ENCODE peak calls at places on chromosomes 4 and X, in seven cellular contexts. M, G, R, U, Y, K and C are unnamed samples.
A peak's percentile ranks its signal among the peaks of the same experiment; 100 is the strongest.

GRCh38 chrX:20968996-20969395 is 405.2 kb upstream of the CNKSR2 start:
- DNase-seq in M (no peak), G (no peak), R (no peak), U (no peak), Y (no peak), K (no peak), C (peak; percentile 12)

GRCh38 chr4:88880501-88881226 is 176.3 kb downstream of the FAM13A start:
- DNase-seq in M (no peak), G (no peak), R (no peak), U (no peak), Y (no peak), K (no peak), C (no peak)

GRCh38 chrX:78624884-78625283 is 34.2 kb downstream of the RTL3 start:
- DNase-seq in M (no peak), G (no peak), R (no peak), U (no peak), Y (no peak), K (no peak), C (no peak)

GRCh38 chr4:22237155-22237751 is 278.6 kb downstream of the ADGRA3 start:
- DNase-seq in M (peak; percentile 86), G (peak; percentile 4), R (no peak), U (no peak), Y (no peak), K (no peak), C (no peak)

GRCh38 chr4:100113732-100114131 is 76.5 kb downstream of the DDIT4L start:
- DNase-seq in M (no peak), G (no peak), R (no peak), U (no peak), Y (no peak), K (no peak), C (no peak)

GRCh38 chr4:13535118-13535517 is 9.2 kb downstream of the NKX3-2 start:
- DNase-seq in M (no peak), G (no peak), R (no peak), U (no peak), Y (no peak), K (no peak), C (no peak)

GRCh38 chrX:47209508-47210238 is 8.8 kb upstream of the CDK16 start:
- DNase-seq in M (no peak), G (no peak), R (no peak), U (no peak), Y (no peak), K (no peak), C (no peak)

GRCh38 chrX:95318882-95319281 is 1365.8 kb upstream of the DIAPH2 start:
- DNase-seq in M (peak; percentile 62), G (no peak), R (no peak), U (peak; percentile 1), Y (no peak), K (no peak), C (no peak)

GRCh38 chrX:30864383-30864785 is 24.7 kb downstream of the TAB3 start:
- DNase-seq in M (no peak), G (peak; percentile 3), R (no peak), U (no peak), Y (no peak), K (no peak), C (no peak)

GRCh38 chr4:6324999-6325790 is 55.5 kb downstream of the WFS1 start:
- DNase-seq in M (no peak), G (no peak), R (peak; percentile 14), U (no peak), Y (no peak), K (no peak), C (no peak)

GRCh38 chr4:186792994-186793393 is 69.3 kb upstream of the FAT1 start:
- DNase-seq in M (no peak), G (peak; percentile 94), R (no peak), U (no peak), Y (no peak), K (no peak), C (no peak)

GRCh38 chr4:39655206-39655605 is 16.5 kb upstream of the SMIM14 start:
- DNase-seq in M (no peak), G (peak; percentile 66), R (no peak), U (no peak), Y (no peak), K (no peak), C (no peak)

GRCh38 chr4:44738615-44739014 is 12.3 kb upstream of the GNPDA2 start:
- DNase-seq in M (no peak), G (peak; percentile 6), R (no peak), U (peak; percentile 40), Y (peak; percentile 5), K (peak; percentile 10), C (no peak)

GRCh38 chr4:119665718-119666117 is 37.1 kb upstream of the PDE5A start:
- DNase-seq in M (no peak), G (no peak), R (no peak), U (no peak), Y (no peak), K (no peak), C (no peak)

GRCh38 chr4:119664168-119664907 is 35.7 kb upstream of the PDE5A start:
- DNase-seq in M (no peak), G (no peak), R (no peak), U (no peak), Y (no peak), K (no peak), C (no peak)

GRCh38 chr4:119666653-119667091 is 38.1 kb upstream of the PDE5A start:
- DNase-seq in M (no peak), G (no peak), R (no peak), U (no peak), Y (no peak), K (no peak), C (no peak)

GRCh38 chr4:119661231-119661630 is 32.6 kb upstream of the PDE5A start:
- DNase-seq in M (no peak), G (no peak), R (no peak), U (no peak), Y (no peak), K (no peak), C (no peak)

DNA sequence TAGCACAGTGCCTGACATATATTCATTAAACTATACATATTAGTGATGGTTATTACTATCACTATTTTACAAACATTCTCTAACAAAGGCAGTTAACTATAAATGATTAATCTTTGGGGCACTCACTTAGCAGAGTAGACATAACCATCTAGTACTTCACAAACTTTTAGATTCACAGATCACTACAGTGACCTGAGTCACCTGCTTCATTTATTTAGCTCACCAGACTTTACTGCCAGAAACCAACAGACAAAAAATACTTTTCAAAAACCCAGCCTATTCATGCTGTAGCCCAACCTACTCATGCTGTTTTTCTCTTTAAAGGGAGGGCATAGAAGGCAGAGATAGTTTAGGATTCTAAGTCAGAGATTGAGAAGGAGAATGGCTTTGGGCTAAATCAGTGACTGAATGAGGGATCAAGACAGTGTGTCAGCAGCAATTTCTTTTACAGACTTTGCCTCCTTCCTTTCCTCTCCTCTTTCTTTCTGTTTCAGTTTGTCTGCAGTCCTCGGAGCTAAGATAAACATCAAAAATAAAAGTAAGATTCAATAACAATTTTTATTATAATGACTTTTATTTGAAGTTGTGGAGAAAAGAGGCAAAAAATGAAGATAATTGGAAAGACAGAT is 34.7 kb upstream of the PDE5A start:
- DNase-seq in M (no peak), G (no peak), R (no peak), U (no peak), Y (no peak), K (no peak), C (no peak)
- H3K27ac ChIP-seq in M (no peak overlapping the region), G (peak overlapping the region; percentile 52), R (no peak overlapping the region), U (no peak overlapping the region), Y (no peak overlapping the region), K (no peak overlapping the region), C (no peak overlapping the region)

GRCh38 chr4:140130677-140131076 is 23.3 kb downstream of the MAML3 start:
- DNase-seq in M (no peak), G (peak; percentile 56), R (no peak), U (no peak), Y (no peak), K (peak; percentile 69), C (peak; percentile 94)
- H3K27ac ChIP-seq in M (no peak overlapping the region), G (no peak overlapping the region), R (no peak overlapping the region), U (no peak overlapping the region), Y (no peak overlapping the region), K (no peak overlapping the region), C (peak overlapping the region; percentile 92)

GRCh38 chr4:118264096-118264495 is 88.7 kb downstream of the PRSS12 start:
- DNase-seq in M (no peak), G (no peak), R (no peak), U (no peak), Y (no peak), K (no peak), C (no peak)
- H3K27ac ChIP-seq in M (no peak overlapping the region), G (no peak overlapping the region), R (no peak overlapping the region), U (no peak overlapping the region), Y (no peak overlapping the region), K (no peak overlapping the region), C (no peak overlapping the region)

GRCh38 chr4:114015444-114015899 is 36.0 kb upstream of the ARSJ start:
- DNase-seq in M (no peak), G (peak; percentile 99), R (no peak), U (no peak), Y (no peak), K (peak; percentile 96), C (peak; percentile 97)

GRCh38 chr4:114021445-114021844 is 42.0 kb upstream of the ARSJ start:
- DNase-seq in M (no peak), G (no peak), R (no peak), U (no peak), Y (no peak), K (no peak), C (no peak)

GRCh38 chr4:114019276-114019971 is 40.0 kb upstream of the ARSJ start:
- DNase-seq in M (no peak), G (peak; percentile 74), R (no peak), U (no peak), Y (no peak), K (no peak), C (no peak)

GRCh38 chr4:114019972-114020358 is 40.5 kb upstream of the ARSJ start:
- DNase-seq in M (no peak), G (no peak), R (no peak), U (no peak), Y (no peak), K (no peak), C (no peak)

GRCh38 chr4:114017120-114017917 is 37.9 kb upstream of the ARSJ start:
- DNase-seq in M (no peak), G (peak; percentile 35), R (no peak), U (no peak), Y (no peak), K (no peak), C (no peak)
- H3K27ac ChIP-seq in M (no peak overlapping the region), G (no peak overlapping the region), R (no peak overlapping the region), U (no peak overlapping the region), Y (no peak overlapping the region), K (no peak overlapping the region), C (peak overlapping the region; percentile 91)

DNA sequence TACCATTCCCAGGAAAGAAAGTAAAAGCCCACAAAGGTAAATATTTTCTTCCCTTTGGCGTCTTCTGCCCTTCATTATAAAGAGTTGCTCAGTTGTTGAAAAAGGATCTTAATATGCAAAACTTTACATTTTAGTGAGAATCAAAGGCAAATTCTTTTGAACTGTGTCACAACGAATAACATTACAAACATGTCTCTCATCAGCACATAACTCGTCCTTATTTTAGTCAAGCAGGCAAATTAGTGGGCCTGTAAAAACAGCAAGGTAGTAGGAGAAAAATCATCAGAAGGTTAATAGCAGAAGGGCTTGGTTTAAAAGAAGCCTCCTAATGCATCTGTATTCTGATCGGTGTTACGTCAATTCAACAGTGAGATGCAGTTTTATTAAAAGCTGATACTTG is 647.3 kb upstream of the DIPK2B start:
- DNase-seq in M (no peak), G (peak; percentile 18), R (no peak), U (no peak), Y (no peak), K (no peak), C (no peak)
- H3K27ac ChIP-seq in M (no peak overlapping the region), G (no peak overlapping the region), R (no peak overlapping the region), U (no peak overlapping the region), Y (no peak overlapping the region), K (no peak overlapping the region), C (peak overlapping the region; percentile 89)